ENCODE peak calls at places on chromosome 7, in four cellular contexts. U, V, Q and P are unnamed samples.

GRCh38 chr7:44163591-44163990 is 22.5 kb upstream of the MYL7 start:
- DNase-seq in U (no peak), V (no peak), Q (no peak), P (no peak)

GRCh38 chr7:44727346-44728262 is 21.0 kb upstream of the ZMIZ2 start:
- DNase-seq in U (no peak), V (no peak), Q (no peak), P (no peak)

GRCh38 chr7:91083855-91084644 is 180.2 kb upstream of the FZD1 start:
- DNase-seq in U (no peak), V (no peak), Q (no peak), P (no peak)

GRCh38 chr7:100692578-100692961 is 1.5 kb downstream of the GIGYF1 start:
- DNase-seq in U (no peak), V (peak), Q (no peak), P (no peak)

GRCh38 chr7:24138366-24138765 is 145.6 kb upstream of the NPY start:
- DNase-seq in U (no peak), V (no peak), Q (no peak), P (no peak)

GRCh38 chr7:44534501-44534900 is 6.6 kb downstream of the NPC1L1 start:
- DNase-seq in U (peak), V (peak), Q (peak), P (peak)

GRCh38 chr7:41940760-41941343 is 238.0 kb upstream of the INHBA start:
- DNase-seq in U (peak), V (peak), Q (peak), P (no peak)

GRCh38 chr7:69708857-69709256 is 110.6 kb downstream of the AUTS2 start:
- DNase-seq in U (no peak), V (no peak), Q (no peak), P (no peak)

GRCh38 chr7:6650086-6650485 is 13.0 kb downstream of the ZNF316 start:
- DNase-seq in U (no peak), V (peak), Q (no peak), P (no peak)

GRCh38 chr7:85567983-85568382 is 381.1 kb upstream of the SEMA3D start:
- DNase-seq in U (no peak), V (no peak), Q (no peak), P (no peak)

GRCh38 chr7:85564861-85565630 is 378.2 kb upstream of the SEMA3D start:
- DNase-seq in U (no peak), V (no peak), Q (no peak), P (no peak)
- TF ChIP-seq TCF7L2 in U (no peak), V (no peak), Q (no peak), P (no peak)

DNA sequence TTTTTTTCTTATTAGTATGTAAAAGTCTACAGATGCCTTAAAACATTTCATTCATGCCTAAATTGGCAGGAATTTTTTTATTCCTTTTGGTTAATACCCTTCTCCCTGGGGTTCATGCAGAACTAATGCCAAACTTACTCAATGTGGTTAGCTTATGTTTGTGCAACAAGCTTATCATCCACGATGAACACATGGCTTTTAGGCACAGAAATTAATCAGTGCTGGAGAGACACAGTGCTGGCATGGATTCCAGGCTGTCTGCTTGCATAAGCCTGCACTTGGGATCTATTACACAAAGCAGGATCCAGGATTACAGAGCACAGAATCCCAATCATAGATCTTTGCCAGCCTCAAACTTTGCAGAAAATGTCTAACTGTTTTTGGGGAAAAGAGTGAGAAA is 213.2 kb downstream of the CHRM2 start:
- DNase-seq in U (no peak), V (no peak), Q (no peak), P (no peak)
- TF ChIP-seq TCF7L2 in U (no peak), V (no peak), Q (no peak), P (no peak)

DNA sequence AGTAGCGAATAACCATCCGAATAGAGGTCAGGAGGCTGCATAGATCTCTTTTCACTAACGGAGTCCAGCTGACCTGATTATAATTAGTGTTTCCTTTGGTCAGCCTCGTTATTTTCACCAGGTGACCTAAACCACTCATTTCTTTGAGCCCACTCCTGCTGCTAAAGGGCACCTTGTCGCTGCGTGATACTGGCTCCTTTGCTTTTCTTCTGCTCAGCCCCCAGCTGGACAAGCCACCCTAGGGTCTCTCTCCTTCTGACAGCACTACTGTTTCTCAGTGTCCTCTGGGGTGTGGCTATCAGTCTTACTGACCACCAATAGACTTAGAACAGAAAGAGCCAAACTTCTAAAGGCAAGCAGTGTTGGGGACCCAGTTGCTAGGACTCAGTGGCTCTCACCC is 2.7 kb upstream of the IGFBP3 start:
- DNase-seq in U (no peak), V (no peak), Q (no peak), P (no peak)
- TF ChIP-seq TCF7L2 in U (no peak), V (no peak), Q (no peak), P (no peak)

GRCh38 chr7:80907141-80907601 is 11.7 kb downstream of the SEMA3C start:
- DNase-seq in U (no peak), V (no peak), Q (no peak), P (no peak)

GRCh38 chr7:80910228-80910627 is 8.6 kb downstream of the SEMA3C start:
- DNase-seq in U (no peak), V (no peak), Q (no peak), P (no peak)

GRCh38 chr7:80905334-80905733 is 13.5 kb downstream of the SEMA3C start:
- DNase-seq in U (no peak), V (no peak), Q (no peak), P (no peak)

GRCh38 chr7:80907612-80908011 is 11.2 kb downstream of the SEMA3C start:
- DNase-seq in U (no peak), V (no peak), Q (no peak), P (no peak)

DNA sequence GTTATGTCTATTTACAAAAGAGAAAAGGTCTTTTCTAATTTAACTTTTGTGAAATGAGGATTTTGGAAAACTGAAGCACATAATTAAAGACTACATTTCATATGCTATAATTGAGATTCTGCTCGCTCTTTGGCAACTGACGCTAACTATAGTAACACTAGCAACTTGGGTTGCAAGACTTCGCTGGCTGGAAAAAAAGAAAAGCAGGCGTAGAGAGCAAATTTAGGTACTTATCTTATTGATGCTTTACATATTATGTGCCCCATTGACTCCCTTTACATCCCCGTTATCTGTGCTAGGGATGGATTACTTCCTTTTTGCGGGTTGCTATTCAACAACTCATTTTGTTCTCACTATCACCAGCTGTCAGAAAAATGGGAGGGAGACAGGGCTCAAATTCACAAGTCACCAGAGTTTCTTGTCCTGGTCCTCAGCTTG is 10.5 kb downstream of the SEMA3C start:
- DNase-seq in U (no peak), V (no peak), Q (no peak), P (no peak)
- TF ChIP-seq TCF7L2 in U (no peak), V (no peak), Q (no peak), P (no peak)

GRCh38 chr7:103989785-103990775 is 622 bp upstream of the RELN start:
- DNase-seq in U (no peak), V (peak), Q (peak), P (no peak)
- TF ChIP-seq TCF7L2 in U (no peak), V (no peak), Q (no peak), P (no peak)

DNA sequence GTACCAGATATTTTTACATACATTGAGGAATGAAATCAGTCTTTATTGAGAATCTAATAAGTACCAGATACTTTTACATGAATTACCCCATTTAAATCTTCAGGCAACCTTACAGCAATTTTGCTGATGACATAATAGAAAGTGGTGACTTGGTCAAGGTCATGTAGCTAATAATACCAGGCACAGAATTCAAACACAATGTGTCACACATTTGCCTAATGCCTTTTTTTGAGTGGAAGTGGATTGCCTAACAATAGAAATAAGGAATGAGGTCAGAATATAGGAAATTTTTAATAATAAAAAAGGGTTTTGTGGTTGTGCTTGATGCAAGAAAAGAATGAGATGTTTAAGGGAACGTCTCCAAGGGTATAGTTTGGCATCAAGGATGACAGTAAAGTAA is 466.6 kb upstream of the IGFBP3 start:
- DNase-seq in U (no peak), V (no peak), Q (no peak), P (no peak)
- TF ChIP-seq TCF7L2 in U (no peak), V (no peak), Q (no peak), P (no peak)

GRCh38 chr7:140638311-140638791 is 2.3 kb downstream of the DENND2A start:
- DNase-seq in U (no peak), V (no peak), Q (no peak), P (no peak)
- TF ChIP-seq TCF7L2 in U (no peak), V (no peak), Q (no peak), P (no peak)